ENCODE peak calls at places on chromosome 11, in seven cellular contexts. A is activated T-helper 9 cell treated with anti-CD3 and anti-CD28 coated beads, Interleukin-2, amount 50 U/mL, for 16 hours; H is brain microvascular endothelial cell; R is T-helper 2 cell treated with Interferon-gamma antibody and Interleukin-4, amounts not matched to agents 5 μg/mL and 100 μg/mL, for 36 hours; C is activated T-cell treated with anti-CD3 and anti-CD28 coated beads, Interleukin-2, amount 50 U/mL, for 1 hour; M is NCI-H1105; J is dermis blood vessel endothelial cell. E is an unnamed sample.

GRCh38 chr11:3684787-3685186 is 13.6 kb upstream of the CHRNA10 start:
- DNase-seq in A (no peak), H (no peak), J (no peak), R (no peak), M (no peak), C (no peak), E (no peak)

GRCh38 chr11:57321996-57322880 is 2.5 kb downstream of the TNKS1BP1 start:
- DNase-seq in H (peak; percentile 96), A (no peak), M (peak; percentile 5), R (no peak), J (peak; percentile 88), C (no peak), E (peak; percentile 66)

GRCh38 chr11:491358-491757 is 15.7 kb downstream of the RNH1 start:
- DNase-seq in H (no peak), J (no peak), C (no peak), R (no peak), M (no peak), A (no peak), E (no peak)

GRCh38 chr11:29005401-29005980 is 897.3 kb downstream of the METTL15 start:
- DNase-seq in A (no peak), J (no peak), R (no peak), M (no peak), C (no peak), H (no peak), E (peak; percentile 41)

GRCh38 chr11:12013771-12014170 is 5.3 kb upstream of the DKK3 start:
- DNase-seq in A (no peak), C (no peak), J (no peak), H (no peak), M (no peak), R (no peak), E (no peak)

GRCh38 chr11:128251140-128251539 is 336.2 kb downstream of the ETS1 start:
- DNase-seq in M (no peak), C (no peak), A (no peak), H (no peak), J (no peak), R (no peak), E (no peak)

GRCh38 chr11:76610871-76611475 is 59.6 kb downstream of the LRRC32 start:
- DNase-seq in A (no peak), C (no peak), M (peak; percentile 77), R (no peak), H (no peak), J (peak; percentile 41), E (no peak)

GRCh38 chr11:75632962-75633361 is 35.9 kb downstream of the MAP6 start:
- DNase-seq in H (no peak), M (no peak), C (no peak), J (no peak), R (no peak), A (no peak), E (no peak)

GRCh38 chr11:133732109-133732508 is 113.2 kb downstream of the SPATA19 start:
- DNase-seq in C (no peak), A (no peak), H (no peak), M (no peak), J (no peak), R (no peak), E (no peak)

GRCh38 chr11:5282652-5283051 is 12.9 kb upstream of the HBE1 start:
- DNase-seq in J (no peak), A (no peak), R (no peak), C (no peak), H (no peak), M (no peak), E (no peak)

GRCh38 chr11:3700410-3700809 is 29.2 kb upstream of the CHRNA10 start:
- DNase-seq in M (no peak), J (no peak), A (no peak), C (no peak), H (no peak), R (no peak), E (no peak)

GRCh38 chr11:110571286-110571685 is 141.0 kb downstream of the ARHGAP20 start:
- DNase-seq in M (no peak), H (no peak), A (no peak), C (no peak), J (no peak), R (no peak), E (no peak)

GRCh38 chr11:28713850-28714249 is 605.7 kb downstream of the METTL15 start:
- DNase-seq in R (no peak), H (no peak), J (no peak), C (no peak), M (no peak), A (no peak), E (no peak)

GRCh38 chr11:64510759-64511158 is 80.3 kb upstream of the SLC22A12 start:
- DNase-seq in M (no peak), R (no peak), A (no peak), C (no peak), J (no peak), H (no peak), E (no peak)

GRCh38 chr11:40285520-40285919 is 1173.9 kb downstream of the LRRC4C start:
- DNase-seq in R (no peak), C (no peak), J (no peak), H (no peak), M (no peak), A (no peak), E (no peak)

GRCh38 chr11:13135385-13136271 is 126.5 kb downstream of the RASSF10 start:
- DNase-seq in R (no peak), M (no peak), C (no peak), A (no peak), J (peak; percentile 41), H (peak; percentile 81), E (peak; percentile 100)

GRCh38 chr11:115808351-115808940 is 304.2 kb upstream of the CADM1 start:
- DNase-seq in H (no peak), C (no peak), A (no peak), J (no peak), R (no peak), M (no peak), E (no peak)

GRCh38 chr11:112290462-112290894 is 29.8 kb upstream of the PLET1 start:
- DNase-seq in A (no peak), J (no peak), M (no peak), R (no peak), C (no peak), H (no peak), E (no peak)

GRCh38 chr11:103584021-103584420 is 452.4 kb upstream of the DDI1 start:
- DNase-seq in A (no peak), R (no peak), C (no peak), J (no peak), H (no peak), M (no peak), E (no peak)

GRCh38 chr11:126007263-126007662 is 55.4 kb downstream of the CDON start:
- DNase-seq in J (peak; percentile 8), A (no peak), C (no peak), R (no peak), H (peak; percentile 41), M (no peak), E (no peak)